ENCODE peak calls at places on chromosomes 13 and 19, in ten cellular contexts. X is cardiac fibroblast, G is spleen, E is pancreas, U is psoas muscle, Z is esophagus squamous epithelium, J is mesothelial cell of epicardium, B is H9, S is astrocyte, O is uterus. V is an unnamed sample.

GRCh38 chr13:42574435-42575311 is 721 bp downstream of the TNFSF11 start:
- DNase-seq in X (no peak), G (peak; percentile 83), E (no peak), U (no peak), Z (no peak), J (no peak), B (peak; percentile 43), S (no peak), O (no peak), V (peak; percentile 28)

GRCh38 chr19:40811478-40812341 is 12.7 kb downstream of the EGLN2 start:
- DNase-seq in X (no peak), G (peak; percentile 84), E (no peak), U (no peak), Z (no peak), J (peak; percentile 67), B (peak; percentile 51), S (no peak), O (peak; percentile 39), V (no peak)

GRCh38 chr13:34349091-34349722 is 531.3 kb downstream of the RFC3 start:
- DNase-seq in X (peak; percentile 95), G (no peak), E (peak; percentile 50), U (peak; percentile 52), Z (no peak), J (no peak), B (no peak), S (peak; percentile 100), O (peak; percentile 44), V (no peak)

GRCh38 chr19:9768175-9769112 is at the start of gene ZNF846:
- DNase-seq in X (peak; percentile 98), G (peak; percentile 99), E (peak; percentile 90), U (peak; percentile 94), Z (peak; percentile 63), J (peak; percentile 88), B (peak; percentile 97), S (peak; percentile 96), O (peak; percentile 92), V (peak; percentile 87)

GRCh38 chr13:108859202-108860012 is 230.0 kb downstream of the MYO16 start:
- DNase-seq in X (peak; percentile 70), G (no peak), E (no peak), U (no peak), Z (no peak), J (no peak), B (no peak), S (peak; percentile 58), O (no peak), V (no peak)

GRCh38 chr13:82747331-82747730 is 1134.9 kb downstream of the SLITRK1 start:
- DNase-seq in X (no peak), G (no peak), E (no peak), U (no peak), Z (no peak), J (no peak), B (no peak), S (peak; percentile 10), O (no peak), V (no peak)

GRCh38 chr13:110524484-110525254 is 36.9 kb downstream of the RAB20 start:
- DNase-seq in X (no peak), G (no peak), E (peak; percentile 59), U (peak; percentile 51), Z (no peak), J (no peak), B (no peak), S (no peak), O (no peak), V (no peak)

GRCh38 chr13:28425796-28426195 is 69.1 kb downstream of the FLT1 start:
- DNase-seq in X (no peak), G (no peak), E (no peak), U (no peak), Z (no peak), J (no peak), B (no peak), S (no peak), O (no peak), V (no peak)

GRCh38 chr19:5424192-5424973 is 30.8 kb upstream of the ZNRF4 start:
- DNase-seq in X (no peak), G (peak; percentile 1), E (no peak), U (no peak), Z (no peak), J (no peak), B (no peak), S (no peak), O (no peak), V (no peak)

GRCh38 chr19:46471116-46471733 is at the start of gene PNMA8A:
- DNase-seq in X (peak; percentile 74), G (peak; percentile 74), E (peak; percentile 84), U (peak; percentile 83), Z (no peak), J (peak; percentile 88), B (peak; percentile 95), S (peak; percentile 71), O (peak; percentile 68), V (no peak)

GRCh38 chr19:40674291-40674690 is 16.2 kb downstream of the NUMBL start:
- DNase-seq in X (no peak), G (peak; percentile 32), E (no peak), U (no peak), Z (no peak), J (no peak), B (no peak), S (no peak), O (no peak), V (no peak)

GRCh38 chr19:14002571-14003278 is 3.4 kb downstream of the RFX1 start:
- DNase-seq in X (no peak), G (no peak), E (peak; percentile 18), U (peak; percentile 17), Z (no peak), J (no peak), B (no peak), S (no peak), O (no peak), V (no peak)

GRCh38 chr13:80083516-80084085 is 257.3 kb downstream of the SPRY2 start:
- DNase-seq in X (peak; percentile 67), G (no peak), E (no peak), U (no peak), Z (no peak), J (no peak), B (no peak), S (peak; percentile 97), O (no peak), V (no peak)

DNA sequence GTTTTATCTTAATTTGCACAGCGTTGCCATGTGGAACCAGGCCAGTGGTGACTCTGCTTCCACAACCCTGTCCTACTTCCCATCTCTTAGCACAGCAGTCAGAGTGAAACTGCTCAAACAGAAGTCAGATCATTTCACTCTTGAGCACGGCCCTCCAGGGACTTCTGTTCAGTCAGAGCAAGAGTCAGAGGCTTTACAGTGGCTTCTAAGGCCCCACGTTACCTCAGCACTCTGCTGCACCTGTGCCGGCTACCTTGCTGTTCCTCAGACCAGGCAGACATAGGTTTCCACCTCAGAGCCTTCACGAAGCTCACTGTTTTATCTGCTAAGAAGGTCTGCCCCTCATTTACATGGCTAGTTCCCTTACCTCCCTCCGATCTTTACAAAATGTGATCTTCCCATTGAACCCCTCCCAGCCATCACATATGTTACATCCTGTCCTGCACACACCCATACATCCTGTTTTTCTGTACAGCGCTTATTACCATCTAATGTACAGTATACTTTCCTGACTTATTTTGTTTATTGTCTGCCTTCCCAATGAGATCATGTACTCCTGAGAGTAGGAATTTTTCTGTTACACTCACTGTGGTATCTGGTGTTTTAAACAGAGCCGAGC is 41.6 kb downstream of the TM9SF2 start:
- DNase-seq in X (no peak), G (peak; percentile 82), E (no peak), U (no peak), Z (peak; percentile 4), J (no peak), B (no peak), S (no peak), O (no peak), V (no peak)
- TF ChIP-seq CTCF in X (no peak), G (no peak), E (no peak), U (no peak), Z (no peak), J (no peak), B (no peak), S (no peak), O (no peak), V (no peak)

GRCh38 chr13:51805925-51806324 is 2.0 kb upstream of the DHRS12 start:
- DNase-seq in X (no peak), G (no peak), E (no peak), U (no peak), Z (no peak), J (no peak), B (no peak), S (no peak), O (no peak), V (no peak)
- TF ChIP-seq CTCF in X (no peak), G (no peak), E (no peak), U (no peak), Z (no peak), J (no peak), B (no peak), S (no peak), O (no peak), V (no peak)

DNA sequence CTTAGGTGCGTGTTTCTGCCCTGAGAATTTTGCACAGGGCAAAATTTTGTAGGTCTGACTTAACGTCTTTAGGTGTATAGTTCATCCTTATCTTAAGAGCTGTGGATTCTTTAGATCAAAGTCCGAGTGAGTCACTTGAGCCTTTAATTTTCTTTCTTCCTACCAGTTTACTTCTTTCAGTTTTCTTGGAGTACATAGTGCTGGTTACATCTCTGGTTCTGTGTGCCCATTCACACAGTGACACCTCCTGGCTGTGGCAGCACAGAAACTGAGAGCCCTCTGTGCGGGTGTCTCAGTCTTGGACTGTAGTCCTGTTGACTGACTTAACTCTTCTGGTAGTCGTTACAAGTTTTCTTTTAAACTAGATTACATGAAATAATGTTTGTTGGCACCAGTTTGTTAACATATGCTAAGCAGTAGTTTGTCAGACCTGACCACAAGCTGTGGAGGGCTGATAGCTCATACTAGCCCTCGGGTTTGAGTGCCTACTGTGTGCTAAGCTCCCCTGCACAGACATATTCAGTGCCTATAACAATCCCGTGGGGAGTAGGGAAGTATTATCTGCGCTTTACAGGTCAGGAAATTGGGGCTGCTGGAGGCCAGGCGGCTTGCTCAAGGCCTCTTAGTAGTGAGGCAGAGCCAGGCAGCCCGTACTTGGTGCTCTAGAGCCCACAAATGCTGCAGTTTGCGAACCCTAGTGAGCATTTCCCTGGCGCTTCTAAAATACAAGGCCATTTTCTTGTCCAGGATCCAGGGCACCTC is 1.6 kb downstream of the GATAD2A start:
- DNase-seq in X (peak; percentile 63), G (peak; percentile 85), E (peak; percentile 48), U (no peak), Z (no peak), J (no peak), B (no peak), S (peak; percentile 43), O (no peak), V (peak; percentile 54)
- TF ChIP-seq CTCF in X (peak; percentile 33), G (no peak), E (no peak), U (peak; percentile 34), Z (no peak), J (no peak), B (no peak), S (peak; percentile 39), O (peak; percentile 13), V (peak; percentile 30)

DNA sequence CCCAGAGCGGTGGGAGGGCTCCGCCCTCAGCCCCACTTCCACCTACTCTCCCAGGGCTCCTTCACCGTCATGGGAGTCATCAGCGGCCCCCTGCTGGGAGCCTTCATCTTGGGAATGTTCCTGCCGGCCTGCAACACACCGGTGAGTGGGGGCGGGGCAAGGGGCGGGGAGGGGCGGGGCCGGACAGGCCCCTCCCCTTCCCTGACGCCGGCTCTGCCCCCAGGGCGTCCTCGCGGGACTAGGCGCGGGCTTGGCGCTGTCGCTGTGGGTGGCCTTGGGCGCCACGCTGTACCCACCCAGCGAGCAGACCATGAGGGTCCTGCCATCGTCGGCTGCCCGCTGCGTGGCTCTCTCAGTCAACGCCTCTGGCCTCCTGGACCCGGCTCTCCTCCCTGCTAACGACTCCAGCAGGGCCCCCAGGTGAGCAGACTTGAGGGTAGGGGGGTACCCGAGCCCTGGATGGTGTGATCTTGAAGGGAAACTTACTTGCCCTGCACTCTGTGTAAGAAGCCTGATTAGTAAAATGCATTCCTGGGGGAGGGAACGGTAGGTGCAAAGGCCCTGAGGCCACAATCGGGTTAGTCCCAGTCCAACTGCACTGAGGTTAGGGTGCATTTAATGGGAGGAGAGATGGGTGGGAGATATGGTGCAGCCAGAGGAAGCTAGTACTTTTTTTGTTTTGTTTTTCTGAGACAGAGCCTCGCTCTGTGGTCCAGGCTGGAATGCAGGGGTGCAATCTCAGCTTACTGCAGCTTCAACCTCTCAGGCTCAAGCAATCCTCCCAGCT is 12.1 kb downstream of the SLC5A5 start:
- DNase-seq in X (no peak), G (no peak), E (no peak), U (no peak), Z (no peak), J (no peak), B (peak; percentile 34), S (no peak), O (no peak), V (no peak)
- TF ChIP-seq CTCF in X (no peak), G (no peak), E (no peak), U (no peak), Z (no peak), J (no peak), B (no peak), S (no peak), O (no peak), V (no peak)

V was measured in natural killer cell.